ENCODE peak calls at places on chromosomes 3 and 15, in five cellular contexts. H is endothelial cell of umbilical vein, P is upper lobe of left lung, Z is spleen, Q is stomach. A is an unnamed sample.

GRCh38 chr15:66611257-66612053 is 45.7 kb upstream of the LCTL start:
- DNase-seq in P (peak), H (no peak), Z (peak), Q (peak), A (no peak)

GRCh38 chr3:29693863-29694262 is 413.0 kb downstream of the RBMS3 start:
- DNase-seq in P (no peak), Z (no peak), H (peak), Q (no peak), A (no peak)

GRCh38 chr15:51288143-51289065 is 50.0 kb downstream of the CYP19A1 start:
- DNase-seq in H (no peak), Z (no peak), P (no peak), Q (no peak), A (no peak)

GRCh38 chr3:114338651-114339357 is 45.0 kb downstream of the TIGIT start:
- DNase-seq in Z (peak), H (no peak), Q (no peak), P (no peak), A (no peak)

GRCh38 chr15:69757186-69757585 is 304.6 kb downstream of the RPLP1 start:
- DNase-seq in Z (no peak), H (no peak), Q (no peak), P (no peak), A (no peak)

GRCh38 chr3:149366031-149366430 is 11.4 kb downstream of the TM4SF1 start:
- DNase-seq in H (no peak), Q (no peak), P (no peak), Z (no peak), A (no peak)

GRCh38 chr3:152497457-152497856 is 228.7 kb downstream of the MBNL1 start:
- DNase-seq in Q (no peak), P (no peak), H (peak), Z (no peak), A (no peak)

GRCh38 chr3:104596551-104596950 is 770.2 kb upstream of the ALCAM start:
- DNase-seq in H (peak), P (no peak), Z (no peak), Q (no peak), A (no peak)

GRCh38 chr3:118505784-118506183 is 528.9 kb downstream of the IGSF11 start:
- DNase-seq in P (no peak), H (no peak), Z (no peak), Q (no peak), A (no peak)

GRCh38 chr15:68717952-68718351 is 102.7 kb downstream of the ANP32A start:
- DNase-seq in P (no peak), H (no peak), Q (no peak), Z (peak), A (no peak)

GRCh38 chr3:186068243-186068552 is 40.7 kb downstream of the ETV5 start:
- DNase-seq in Z (no peak), H (no peak), P (no peak), Q (no peak), A (no peak)

GRCh38 chr3:151403246-151403645 is 18.7 kb upstream of the P2RY12 start:
- DNase-seq in H (no peak), P (no peak), Z (no peak), Q (no peak), A (no peak)

GRCh38 chr3:129554356-129555120 is 11.6 kb downstream of the H1-8 start:
- DNase-seq in P (no peak), Z (no peak), Q (no peak), H (peak), A (no peak)
- TF ChIP-seq POLR2AphosphoS5 in P (no peak), Z (peak), Q (no peak), H (no peak), A (no peak)

GRCh38 chr3:113211370-113212154 is at the start of gene BOC:
- DNase-seq in P (no peak), H (peak), Z (no peak), Q (no peak), A (peak)
- TF ChIP-seq POLR2AphosphoS5 in P (no peak), H (no peak), Z (no peak), Q (peak), A (no peak)

GRCh38 chr15:99132122-99132521 is 27.2 kb downstream of the SYNM start:
- DNase-seq in P (no peak), H (no peak), Q (no peak), Z (no peak), A (no peak)

GRCh38 chr15:99131441-99132023 is 26.7 kb downstream of the SYNM start:
- DNase-seq in P (no peak), H (no peak), Q (no peak), Z (no peak), A (no peak)

GRCh38 chr15:99134317-99134821 is 29.5 kb downstream of the SYNM start:
- DNase-seq in Z (no peak), Q (no peak), H (no peak), P (no peak), A (no peak)

GRCh38 chr15:99130765-99131440 is 26.0 kb downstream of the SYNM start:
- DNase-seq in H (no peak), Z (no peak), Q (no peak), P (no peak), A (no peak)

GRCh38 chr15:99132584-99133287 is 27.9 kb downstream of the SYNM start:
- DNase-seq in Q (no peak), P (no peak), Z (no peak), H (no peak), A (no peak)
- TF ChIP-seq POLR2AphosphoS5 in Q (no peak), P (no peak), Z (no peak), H (no peak), A (no peak)

GRCh38 chr3:23263796-23264195 is 60.7 kb downstream of the UBE2E2 start:
- DNase-seq in Q (no peak), H (no peak), P (no peak), Z (no peak), A (no peak)
- TF ChIP-seq POLR2AphosphoS5 in Q (no peak), H (no peak), P (no peak), Z (no peak), A (no peak)

DNA sequence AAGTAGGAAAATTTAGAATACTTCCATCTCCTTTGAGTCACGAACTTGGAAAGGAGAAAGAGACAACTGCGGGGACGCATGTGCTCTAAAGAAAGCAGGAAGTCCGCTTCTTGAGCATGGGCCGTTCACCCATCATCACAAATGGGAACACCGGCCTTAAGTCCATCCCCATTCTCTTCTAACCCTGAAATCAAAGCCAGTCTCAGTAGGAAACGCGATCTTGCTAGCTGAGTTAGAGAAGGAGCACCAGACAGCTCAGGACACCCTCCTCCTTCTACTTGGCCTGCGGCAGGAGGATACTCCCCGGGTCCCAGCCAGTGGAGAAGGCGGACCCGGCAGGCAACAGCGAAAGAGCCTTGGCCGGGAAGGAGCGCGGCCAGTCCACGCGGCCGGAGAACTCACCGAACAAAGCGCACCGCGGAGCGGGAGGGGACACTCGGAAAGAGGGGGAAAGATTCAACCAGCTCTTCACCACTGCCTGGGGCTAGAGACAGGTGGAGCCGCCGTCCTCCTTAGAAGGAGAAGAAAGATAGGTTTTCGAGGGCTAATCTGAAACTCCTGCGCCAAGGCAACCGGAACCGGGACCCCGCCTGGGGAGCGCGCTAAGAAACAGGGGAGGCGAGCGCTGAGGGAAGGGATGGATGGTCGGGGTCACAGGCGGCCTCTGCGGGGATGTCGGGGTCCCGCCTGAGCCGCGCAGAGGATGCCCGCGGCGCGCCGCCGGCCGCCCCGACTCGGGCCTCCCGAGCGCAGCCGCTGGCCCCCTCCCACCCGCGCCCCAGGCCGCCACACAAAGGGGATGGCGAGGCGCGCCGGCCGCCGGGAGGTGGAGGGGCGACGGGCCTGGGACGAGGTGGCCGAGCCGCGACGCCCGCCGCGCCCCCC is 825 bp downstream of the SLC4A7 start:
- DNase-seq in P (peak), Z (peak), Q (peak), H (peak), A (peak)
- TF ChIP-seq POLR2AphosphoS5 in P (no peak), Z (peak), Q (peak), H (no peak), A (no peak)

A was measured in GM12891.